ENCODE peak calls at places on chromosome X, in six cellular contexts. One of them, this sample, is unnamed.

GRCh38 chrX:11664211-11664888 is 1.4 kb downstream of the ARHGAP6 start:
- DNase-seq in heart left ventricle: peak
- DNase-seq in T-helper 9 cell: no peak
- DNase-seq in left ventricle myocardium inferior: peak
- DNase-seq in activated CD8-positive, alpha-beta memory T cell treated with anti-CD3 and anti-CD28 coated beads for 48 hours: no peak
- DNase-seq in Ammon's horn: no peak
- DNase-seq in this sample: peak

GRCh38 chrX:47723689-47724088 is 64.7 kb upstream of the UXT start:
- DNase-seq in activated CD8-positive, alpha-beta memory T cell treated with anti-CD3 and anti-CD28 coated beads for 48 hours: no peak
- DNase-seq in Ammon's horn: no peak
- DNase-seq in T-helper 9 cell: no peak
- DNase-seq in heart left ventricle: no peak
- DNase-seq in left ventricle myocardium inferior: no peak
- DNase-seq in this sample: no peak

GRCh38 chrX:75151828-75152592 is 4.1 kb downstream of the ABCB7 start:
- DNase-seq in left ventricle myocardium inferior: no peak
- DNase-seq in Ammon's horn: no peak
- DNase-seq in T-helper 9 cell: no peak
- DNase-seq in heart left ventricle: no peak
- DNase-seq in activated CD8-positive, alpha-beta memory T cell treated with anti-CD3 and anti-CD28 coated beads for 48 hours: no peak
- DNase-seq in this sample: no peak

GRCh38 chrX:121191779-121192178 is 144.4 kb downstream of the GLUD2 start:
- DNase-seq in T-helper 9 cell: no peak
- DNase-seq in activated CD8-positive, alpha-beta memory T cell treated with anti-CD3 and anti-CD28 coated beads for 48 hours: no peak
- DNase-seq in left ventricle myocardium inferior: no peak
- DNase-seq in heart left ventricle: no peak
- DNase-seq in Ammon's horn: no peak
- DNase-seq in this sample: no peak

GRCh38 chrX:54358424-54359211 is 772 bp upstream of the WNK3 start:
- DNase-seq in left ventricle myocardium inferior: peak
- DNase-seq in activated CD8-positive, alpha-beta memory T cell treated with anti-CD3 and anti-CD28 coated beads for 48 hours: peak
- DNase-seq in heart left ventricle: peak
- DNase-seq in Ammon's horn: peak
- DNase-seq in T-helper 9 cell: peak
- DNase-seq in this sample: peak

GRCh38 chrX:120236676-120237460 is 13.7 kb upstream of the ZBTB33 start:
- DNase-seq in Ammon's horn: no peak
- DNase-seq in heart left ventricle: no peak
- DNase-seq in activated CD8-positive, alpha-beta memory T cell treated with anti-CD3 and anti-CD28 coated beads for 48 hours: no peak
- DNase-seq in T-helper 9 cell: no peak
- DNase-seq in left ventricle myocardium inferior: no peak
- DNase-seq in this sample: no peak

GRCh38 chrX:44953734-44954502 is 80.9 kb downstream of the KDM6A start:
- DNase-seq in activated CD8-positive, alpha-beta memory T cell treated with anti-CD3 and anti-CD28 coated beads for 48 hours: no peak
- DNase-seq in heart left ventricle: no peak
- DNase-seq in T-helper 9 cell: no peak
- DNase-seq in left ventricle myocardium inferior: no peak
- DNase-seq in Ammon's horn: no peak
- DNase-seq in this sample: no peak

GRCh38 chrX:103417933-103418332 is 41.6 kb downstream of the BEX3 start:
- DNase-seq in left ventricle myocardium inferior: no peak
- DNase-seq in Ammon's horn: no peak
- DNase-seq in heart left ventricle: no peak
- DNase-seq in activated CD8-positive, alpha-beta memory T cell treated with anti-CD3 and anti-CD28 coated beads for 48 hours: no peak
- DNase-seq in T-helper 9 cell: no peak
- DNase-seq in this sample: no peak

GRCh38 chrX:47250017-47250347 is 17.2 kb downstream of the USP11 start:
- DNase-seq in left ventricle myocardium inferior: no peak
- DNase-seq in activated CD8-positive, alpha-beta memory T cell treated with anti-CD3 and anti-CD28 coated beads for 48 hours: no peak
- DNase-seq in heart left ventricle: no peak
- DNase-seq in Ammon's horn: no peak
- DNase-seq in T-helper 9 cell: no peak
- DNase-seq in this sample: no peak

GRCh38 chrX:14497184-14497666 is 32.1 kb upstream of the GLRA2 start:
- DNase-seq in activated CD8-positive, alpha-beta memory T cell treated with anti-CD3 and anti-CD28 coated beads for 48 hours: no peak
- DNase-seq in Ammon's horn: no peak
- DNase-seq in heart left ventricle: no peak
- DNase-seq in T-helper 9 cell: no peak
- DNase-seq in left ventricle myocardium inferior: no peak
- DNase-seq in this sample: no peak

GRCh38 chrX:47992093-47992375 is 11.8 kb downstream of the ZNF182 start:
- DNase-seq in left ventricle myocardium inferior: no peak
- DNase-seq in activated CD8-positive, alpha-beta memory T cell treated with anti-CD3 and anti-CD28 coated beads for 48 hours: no peak
- DNase-seq in heart left ventricle: no peak
- DNase-seq in Ammon's horn: peak
- DNase-seq in T-helper 9 cell: no peak
- DNase-seq in this sample: no peak

GRCh38 chrX:16278927-16279326 is 111.6 kb downstream of the MAGEB17 start:
- DNase-seq in Ammon's horn: no peak
- DNase-seq in activated CD8-positive, alpha-beta memory T cell treated with anti-CD3 and anti-CD28 coated beads for 48 hours: no peak
- DNase-seq in T-helper 9 cell: no peak
- DNase-seq in left ventricle myocardium inferior: no peak
- DNase-seq in heart left ventricle: no peak
- DNase-seq in this sample: no peak

GRCh38 chrX:103774070-103774642 is 2.5 kb upstream of the PLP1 start:
- DNase-seq in T-helper 9 cell: no peak
- DNase-seq in heart left ventricle: no peak
- DNase-seq in left ventricle myocardium inferior: no peak
- DNase-seq in activated CD8-positive, alpha-beta memory T cell treated with anti-CD3 and anti-CD28 coated beads for 48 hours: no peak
- DNase-seq in Ammon's horn: peak
- DNase-seq in this sample: no peak

GRCh38 chrX:75603833-75604232 is 81.0 kb upstream of the ZDHHC15 start:
- DNase-seq in T-helper 9 cell: no peak
- DNase-seq in Ammon's horn: peak
- DNase-seq in activated CD8-positive, alpha-beta memory T cell treated with anti-CD3 and anti-CD28 coated beads for 48 hours: no peak
- DNase-seq in heart left ventricle: no peak
- DNase-seq in left ventricle myocardium inferior: no peak
- DNase-seq in this sample: no peak

GRCh38 chrX:153817291-153817690 is 13.1 kb downstream of the PDZD4 start:
- DNase-seq in heart left ventricle: no peak
- DNase-seq in left ventricle myocardium inferior: no peak
- DNase-seq in activated CD8-positive, alpha-beta memory T cell treated with anti-CD3 and anti-CD28 coated beads for 48 hours: no peak
- DNase-seq in T-helper 9 cell: no peak
- DNase-seq in Ammon's horn: no peak
- DNase-seq in this sample: no peak

GRCh38 chrX:109927663-109928273 is 75.1 kb upstream of the TMEM164 start:
- DNase-seq in Ammon's horn: no peak
- DNase-seq in activated CD8-positive, alpha-beta memory T cell treated with anti-CD3 and anti-CD28 coated beads for 48 hours: no peak
- DNase-seq in T-helper 9 cell: no peak
- DNase-seq in heart left ventricle: peak
- DNase-seq in left ventricle myocardium inferior: peak
- DNase-seq in this sample: peak

GRCh38 chrX:10030570-10030969 is 63.4 kb downstream of the CLDN34 start:
- DNase-seq in heart left ventricle: no peak
- DNase-seq in T-helper 9 cell: no peak
- DNase-seq in Ammon's horn: no peak
- DNase-seq in left ventricle myocardium inferior: no peak
- DNase-seq in activated CD8-positive, alpha-beta memory T cell treated with anti-CD3 and anti-CD28 coated beads for 48 hours: no peak
- DNase-seq in this sample: no peak

GRCh38 chrX:47540754-47541538 is 20.1 kb upstream of the ARAF start:
- DNase-seq in activated CD8-positive, alpha-beta memory T cell treated with anti-CD3 and anti-CD28 coated beads for 48 hours: no peak
- DNase-seq in T-helper 9 cell: no peak
- DNase-seq in left ventricle myocardium inferior: peak
- DNase-seq in heart left ventricle: peak
- DNase-seq in Ammon's horn: peak
- DNase-seq in this sample: peak

GRCh38 chrX:123993326-123993725 is 31.8 kb downstream of the STAG2 start:
- DNase-seq in Ammon's horn: no peak
- DNase-seq in activated CD8-positive, alpha-beta memory T cell treated with anti-CD3 and anti-CD28 coated beads for 48 hours: no peak
- DNase-seq in left ventricle myocardium inferior: no peak
- DNase-seq in heart left ventricle: no peak
- DNase-seq in T-helper 9 cell: no peak
- DNase-seq in this sample: no peak

GRCh38 chrX:23952984-23953907 is 45.4 kb downstream of the CXorf58 start:
- DNase-seq in activated CD8-positive, alpha-beta memory T cell treated with anti-CD3 and anti-CD28 coated beads for 48 hours: peak
- DNase-seq in T-helper 9 cell: peak
- DNase-seq in left ventricle myocardium inferior: no peak
- DNase-seq in heart left ventricle: no peak
- DNase-seq in Ammon's horn: peak
- DNase-seq in this sample: no peak

GRCh38 chrX:151973262-151973661 is 1.2 kb downstream of the GABRE start:
- DNase-seq in activated CD8-positive, alpha-beta memory T cell treated with anti-CD3 and anti-CD28 coated beads for 48 hours: no peak
- DNase-seq in Ammon's horn: no peak
- DNase-seq in left ventricle myocardium inferior: no peak
- DNase-seq in heart left ventricle: no peak
- DNase-seq in T-helper 9 cell: no peak
- DNase-seq in this sample: no peak